ENCODE peak calls at places on chromosomes 11 and 22, in eight cellular contexts. One of them, this sample, is unnamed.

GRCh38 chr11:44277097-44278090 is 32.5 kb downstream of the ALX4 start:
- DNase-seq in fibroblast of mammary gland: no peak
- DNase-seq in left ventricle myocardium inferior: no peak
- DNase-seq in mucosa of descending colon: no peak
- DNase-seq in upper lobe of right lung: peak; percentile 44
- DNase-seq in hepatocyte: no peak
- DNase-seq in A549: no peak
- DNase-seq in Peyer's patch: no peak
- DNase-seq in this sample: no peak

GRCh38 chr22:39496131-39496838 is 5.8 kb upstream of the MIEF1 start:
- DNase-seq in fibroblast of mammary gland: peak; percentile 58
- DNase-seq in left ventricle myocardium inferior: peak; percentile 77
- DNase-seq in mucosa of descending colon: peak; percentile 82
- DNase-seq in upper lobe of right lung: peak; percentile 85
- DNase-seq in hepatocyte: peak; percentile 89
- DNase-seq in A549: peak; percentile 69
- DNase-seq in Peyer's patch: peak; percentile 89
- DNase-seq in this sample: peak; percentile 75

GRCh38 chr11:107947904-107948303 is 19.7 kb downstream of the RAB39A start:
- DNase-seq in fibroblast of mammary gland: no peak
- DNase-seq in left ventricle myocardium inferior: no peak
- DNase-seq in mucosa of descending colon: no peak
- DNase-seq in upper lobe of right lung: no peak
- DNase-seq in hepatocyte: no peak
- DNase-seq in A549: no peak
- DNase-seq in Peyer's patch: no peak
- DNase-seq in this sample: no peak

GRCh38 chr11:44760917-44761545 is 34.3 kb downstream of the TSPAN18 start:
- DNase-seq in fibroblast of mammary gland: peak; percentile 88
- DNase-seq in left ventricle myocardium inferior: no peak
- DNase-seq in mucosa of descending colon: no peak
- DNase-seq in upper lobe of right lung: no peak
- DNase-seq in hepatocyte: peak; percentile 78
- DNase-seq in A549: peak; percentile 70
- DNase-seq in Peyer's patch: peak; percentile 70
- DNase-seq in this sample: peak; percentile 92

GRCh38 chr11:31643831-31644230 is 134.3 kb downstream of the ELP4 start:
- DNase-seq in fibroblast of mammary gland: peak; percentile 70
- DNase-seq in left ventricle myocardium inferior: no peak
- DNase-seq in mucosa of descending colon: no peak
- DNase-seq in upper lobe of right lung: no peak
- DNase-seq in hepatocyte: no peak
- DNase-seq in A549: peak; percentile 46
- DNase-seq in Peyer's patch: no peak
- DNase-seq in this sample: peak; percentile 53

GRCh38 chr11:134610116-134610910 is 198.3 kb upstream of the B3GAT1 start:
- DNase-seq in fibroblast of mammary gland: no peak
- DNase-seq in left ventricle myocardium inferior: no peak
- DNase-seq in mucosa of descending colon: no peak
- DNase-seq in upper lobe of right lung: no peak
- DNase-seq in hepatocyte: no peak
- DNase-seq in A549: no peak
- DNase-seq in Peyer's patch: no peak
- DNase-seq in this sample: no peak

GRCh38 chr11:14012836-14013235 is 50.3 kb downstream of the SPON1 start:
- DNase-seq in fibroblast of mammary gland: peak; percentile 56
- DNase-seq in left ventricle myocardium inferior: no peak
- DNase-seq in mucosa of descending colon: no peak
- DNase-seq in upper lobe of right lung: no peak
- DNase-seq in hepatocyte: no peak
- DNase-seq in A549: no peak
- DNase-seq in Peyer's patch: no peak
- DNase-seq in this sample: no peak

GRCh38 chr11:20159680-20160381 is 444 bp downstream of the DBX1 start:
- DNase-seq in fibroblast of mammary gland: no peak
- DNase-seq in left ventricle myocardium inferior: no peak
- DNase-seq in mucosa of descending colon: no peak
- DNase-seq in upper lobe of right lung: no peak
- DNase-seq in hepatocyte: no peak
- DNase-seq in A549: no peak
- DNase-seq in Peyer's patch: no peak
- DNase-seq in this sample: no peak

GRCh38 chr11:111098091-111098490 is 147.4 kb upstream of the POU2AF2 start:
- DNase-seq in fibroblast of mammary gland: no peak
- DNase-seq in left ventricle myocardium inferior: no peak
- DNase-seq in mucosa of descending colon: no peak
- DNase-seq in upper lobe of right lung: no peak
- DNase-seq in hepatocyte: no peak
- DNase-seq in A549: no peak
- DNase-seq in Peyer's patch: no peak
- DNase-seq in this sample: no peak

GRCh38 chr22:40853961-40854360 is 2.5 kb downstream of the ST13 start:
- DNase-seq in fibroblast of mammary gland: peak; percentile 40
- DNase-seq in left ventricle myocardium inferior: no peak
- DNase-seq in mucosa of descending colon: no peak
- DNase-seq in upper lobe of right lung: no peak
- DNase-seq in hepatocyte: no peak
- DNase-seq in A549: no peak
- DNase-seq in Peyer's patch: no peak
- DNase-seq in this sample: peak; percentile 4

GRCh38 chr22:17217179-17217578 is 2.1 kb downstream of the ADA2 start:
- DNase-seq in fibroblast of mammary gland: no peak
- DNase-seq in left ventricle myocardium inferior: no peak
- DNase-seq in mucosa of descending colon: no peak
- DNase-seq in upper lobe of right lung: no peak
- DNase-seq in hepatocyte: no peak
- DNase-seq in A549: no peak
- DNase-seq in Peyer's patch: no peak
- DNase-seq in this sample: no peak

GRCh38 chr22:25389541-25389919 is 170.1 kb downstream of the CRYBB2 start:
- DNase-seq in fibroblast of mammary gland: no peak
- DNase-seq in left ventricle myocardium inferior: no peak
- DNase-seq in mucosa of descending colon: no peak
- DNase-seq in upper lobe of right lung: no peak
- DNase-seq in hepatocyte: no peak
- DNase-seq in A549: no peak
- DNase-seq in Peyer's patch: no peak
- DNase-seq in this sample: no peak

GRCh38 chr11:134332189-134332631 is 422 bp downstream of the GLB1L2 start:
- DNase-seq in fibroblast of mammary gland: no peak
- DNase-seq in left ventricle myocardium inferior: no peak
- DNase-seq in mucosa of descending colon: peak; percentile 75
- DNase-seq in upper lobe of right lung: no peak
- DNase-seq in hepatocyte: peak; percentile 54
- DNase-seq in A549: no peak
- DNase-seq in Peyer's patch: peak; percentile 54
- DNase-seq in this sample: no peak

GRCh38 chr11:73342633-73343032 is 33.6 kb upstream of the RELT start:
- DNase-seq in fibroblast of mammary gland: no peak
- DNase-seq in left ventricle myocardium inferior: no peak
- DNase-seq in mucosa of descending colon: no peak
- DNase-seq in upper lobe of right lung: no peak
- DNase-seq in hepatocyte: peak; percentile 57
- DNase-seq in A549: no peak
- DNase-seq in Peyer's patch: no peak
- DNase-seq in this sample: no peak

GRCh38 chr22:23219317-23219716 is 39.0 kb downstream of the BCR start:
- DNase-seq in fibroblast of mammary gland: no peak
- DNase-seq in left ventricle myocardium inferior: no peak
- DNase-seq in mucosa of descending colon: no peak
- DNase-seq in upper lobe of right lung: no peak
- DNase-seq in hepatocyte: no peak
- DNase-seq in A549: no peak
- DNase-seq in Peyer's patch: no peak
- DNase-seq in this sample: no peak

GRCh38 chr11:112498701-112499100 is 238.0 kb upstream of the PLET1 start:
- DNase-seq in fibroblast of mammary gland: no peak
- DNase-seq in left ventricle myocardium inferior: no peak
- DNase-seq in mucosa of descending colon: no peak
- DNase-seq in upper lobe of right lung: no peak
- DNase-seq in hepatocyte: no peak
- DNase-seq in A549: no peak
- DNase-seq in Peyer's patch: no peak
- DNase-seq in this sample: no peak

GRCh38 chr11:27397619-27398412 is 34.8 kb upstream of the CCDC34 start:
- DNase-seq in fibroblast of mammary gland: no peak
- DNase-seq in left ventricle myocardium inferior: no peak
- DNase-seq in mucosa of descending colon: no peak
- DNase-seq in upper lobe of right lung: no peak
- DNase-seq in hepatocyte: no peak
- DNase-seq in A549: no peak
- DNase-seq in Peyer's patch: no peak
- DNase-seq in this sample: no peak

GRCh38 chr22:45757068-45757467 is 85.4 kb downstream of the ATXN10 start:
- DNase-seq in fibroblast of mammary gland: no peak
- DNase-seq in left ventricle myocardium inferior: peak; percentile 38
- DNase-seq in mucosa of descending colon: no peak
- DNase-seq in upper lobe of right lung: no peak
- DNase-seq in hepatocyte: peak; percentile 39
- DNase-seq in A549: no peak
- DNase-seq in Peyer's patch: no peak
- DNase-seq in this sample: peak; percentile 21

GRCh38 chr22:46758867-46759290 is 3.6 kb upstream of the TBC1D22A start:
- DNase-seq in fibroblast of mammary gland: peak; percentile 72
- DNase-seq in left ventricle myocardium inferior: no peak
- DNase-seq in mucosa of descending colon: peak; percentile 65
- DNase-seq in upper lobe of right lung: peak; percentile 72
- DNase-seq in hepatocyte: peak; percentile 88
- DNase-seq in A549: peak; percentile 72
- DNase-seq in Peyer's patch: peak; percentile 90
- DNase-seq in this sample: peak; percentile 87

GRCh38 chr11:69705246-69705856 is 1.5 kb upstream of the FGF19 start:
- DNase-seq in fibroblast of mammary gland: no peak
- DNase-seq in left ventricle myocardium inferior: no peak
- DNase-seq in mucosa of descending colon: no peak
- DNase-seq in upper lobe of right lung: no peak
- DNase-seq in hepatocyte: no peak
- DNase-seq in A549: no peak
- DNase-seq in Peyer's patch: no peak
- DNase-seq in this sample: no peak

GRCh38 chr11:69703711-69704507 is at the start of gene FGF19:
- DNase-seq in fibroblast of mammary gland: no peak
- DNase-seq in left ventricle myocardium inferior: no peak
- DNase-seq in mucosa of descending colon: peak; percentile 54
- DNase-seq in upper lobe of right lung: no peak
- DNase-seq in hepatocyte: peak; percentile 56
- DNase-seq in A549: no peak
- DNase-seq in Peyer's patch: no peak
- DNase-seq in this sample: no peak

GRCh38 chr11:69704508-69705245 is 855 bp upstream of the FGF19 start:
- DNase-seq in fibroblast of mammary gland: no peak
- DNase-seq in left ventricle myocardium inferior: no peak
- DNase-seq in mucosa of descending colon: peak; percentile 45
- DNase-seq in upper lobe of right lung: no peak
- DNase-seq in hepatocyte: peak; percentile 80
- DNase-seq in A549: peak; percentile 46
- DNase-seq in Peyer's patch: no peak
- DNase-seq in this sample: peak; percentile 11

GRCh38 chr11:69707156-69707555 is 3.3 kb upstream of the FGF19 start:
- DNase-seq in fibroblast of mammary gland: no peak
- DNase-seq in left ventricle myocardium inferior: no peak
- DNase-seq in mucosa of descending colon: peak; percentile 58
- DNase-seq in upper lobe of right lung: no peak
- DNase-seq in hepatocyte: no peak
- DNase-seq in A549: no peak
- DNase-seq in Peyer's patch: no peak
- DNase-seq in this sample: no peak

GRCh38 chr11:69705901-69706787 is 2.3 kb upstream of the FGF19 start:
- DNase-seq in fibroblast of mammary gland: no peak
- DNase-seq in left ventricle myocardium inferior: no peak
- DNase-seq in mucosa of descending colon: peak; percentile 50
- DNase-seq in upper lobe of right lung: no peak
- DNase-seq in hepatocyte: no peak
- DNase-seq in A549: no peak
- DNase-seq in Peyer's patch: peak; percentile 61
- DNase-seq in this sample: no peak
- H3K4me3 ChIP-seq in fibroblast of mammary gland: no peak overlapping the region
- H3K4me3 ChIP-seq in left ventricle myocardium inferior: no peak overlapping the region
- H3K4me3 ChIP-seq in mucosa of descending colon: no peak overlapping the region
- H3K4me3 ChIP-seq in upper lobe of right lung: no peak overlapping the region
- H3K4me3 ChIP-seq in hepatocyte: no peak overlapping the region
- H3K4me3 ChIP-seq in A549: no peak overlapping the region
- H3K4me3 ChIP-seq in Peyer's patch: peak overlapping the region; percentile 27
- H3K4me3 ChIP-seq in this sample: no peak overlapping the region

GRCh38 chr11:77174559-77174958 is 46.5 kb downstream of the MYO7A start:
- DNase-seq in fibroblast of mammary gland: no peak
- DNase-seq in left ventricle myocardium inferior: no peak
- DNase-seq in mucosa of descending colon: no peak
- DNase-seq in upper lobe of right lung: no peak
- DNase-seq in hepatocyte: no peak
- DNase-seq in A549: no peak
- DNase-seq in Peyer's patch: no peak
- DNase-seq in this sample: no peak
- TF ChIP-seq CTCF in fibroblast of mammary gland: no peak
- TF ChIP-seq CTCF in left ventricle myocardium inferior: no peak
- TF ChIP-seq CTCF in mucosa of descending colon: no peak
- TF ChIP-seq CTCF in upper lobe of right lung: no peak
- TF ChIP-seq CTCF in hepatocyte: no peak
- TF ChIP-seq CTCF in A549: no peak
- TF ChIP-seq CTCF in Peyer's patch: no peak
- TF ChIP-seq CTCF in this sample: no peak

GRCh38 chr11:2136209-2136951 is 2.8 kb downstream of the IGF2 start:
- DNase-seq in fibroblast of mammary gland: no peak
- DNase-seq in left ventricle myocardium inferior: no peak
- DNase-seq in mucosa of descending colon: peak; percentile 3
- DNase-seq in upper lobe of right lung: no peak
- DNase-seq in hepatocyte: no peak
- DNase-seq in A549: no peak
- DNase-seq in Peyer's patch: no peak
- DNase-seq in this sample: no peak
- H3K4me3 ChIP-seq in fibroblast of mammary gland: no peak overlapping the region
- H3K4me3 ChIP-seq in left ventricle myocardium inferior: peak overlapping the region; percentile 67
- H3K4me3 ChIP-seq in mucosa of descending colon: no peak overlapping the region
- H3K4me3 ChIP-seq in upper lobe of right lung: no peak overlapping the region
- H3K4me3 ChIP-seq in hepatocyte: peak overlapping the region; percentile 85
- H3K4me3 ChIP-seq in A549: no peak overlapping the region
- H3K4me3 ChIP-seq in Peyer's patch: peak overlapping the region; percentile 12
- H3K4me3 ChIP-seq in this sample: no peak overlapping the region

DNA sequence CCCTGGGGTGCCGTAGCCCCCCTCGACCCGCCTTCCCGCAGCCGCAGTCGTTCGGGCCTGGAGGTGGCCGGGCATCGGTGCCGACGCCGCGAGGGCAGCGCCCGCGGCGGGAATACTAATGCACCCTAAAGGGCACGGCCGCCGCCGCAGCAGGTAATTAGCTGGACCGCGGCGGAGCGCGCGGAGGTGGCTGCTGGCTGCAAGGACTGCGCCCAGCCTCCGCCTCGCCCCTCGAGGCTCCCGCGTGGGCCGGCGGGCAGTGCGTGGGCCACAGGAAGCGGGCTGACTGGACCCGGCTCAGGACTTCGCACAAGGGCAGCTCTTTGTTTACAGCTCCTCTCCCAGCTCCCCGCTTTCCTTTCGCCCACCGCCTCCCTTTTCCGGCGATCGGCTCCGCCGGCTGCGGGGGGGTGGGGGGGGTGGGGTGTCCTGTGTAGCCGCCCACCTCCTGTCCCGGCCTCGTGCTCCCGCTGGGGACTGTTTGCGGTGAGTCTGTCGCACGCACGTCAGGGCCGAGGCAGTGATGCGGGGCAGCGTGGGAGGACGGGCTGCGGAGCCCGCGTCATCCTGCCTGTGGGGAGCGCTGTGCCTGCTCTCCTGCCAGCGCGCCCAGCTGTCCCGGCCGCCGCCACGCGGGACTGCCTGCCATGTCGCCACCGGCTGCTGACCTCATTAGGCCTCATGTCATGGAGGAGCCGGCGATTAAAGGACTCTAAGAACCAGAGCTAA is 53.2 kb downstream of the GRIK4 start:
- DNase-seq in fibroblast of mammary gland: peak; percentile 56
- DNase-seq in left ventricle myocardium inferior: peak; percentile 45
- DNase-seq in mucosa of descending colon: no peak
- DNase-seq in upper lobe of right lung: no peak
- DNase-seq in hepatocyte: peak; percentile 58
- DNase-seq in A549: no peak
- DNase-seq in Peyer's patch: no peak
- DNase-seq in this sample: peak; percentile 68
- TF ChIP-seq CTCF in fibroblast of mammary gland: no peak
- TF ChIP-seq CTCF in left ventricle myocardium inferior: peak; percentile 17
- TF ChIP-seq CTCF in mucosa of descending colon: no peak
- TF ChIP-seq CTCF in upper lobe of right lung: peak; percentile 15
- TF ChIP-seq CTCF in hepatocyte: peak; percentile 16
- TF ChIP-seq CTCF in A549: no peak
- TF ChIP-seq CTCF in Peyer's patch: no peak
- TF ChIP-seq CTCF in this sample: peak; percentile 7

This sample was measured in fibroblast of pulmonary artery.